ENCODE peak calls at places on chromosomes 3 and 15, in five cellular contexts. M is mammary epithelial cell, V is SJSA1, D is testis, A is IMR-90. S is an unnamed sample. For H3K4me1, the result is how much of the 10 kb centered on the place peaks cover.

GRCh38 chr15:101540480-101541239 is 51.2 kb upstream of the PCSK6 start:
- DNase-seq in D (no peak), M (no peak), A (no peak), V (peak), S (peak)

GRCh38 chr3:37287776-37288175 is 113.4 kb upstream of the LRRFIP2 start:
- DNase-seq in V (no peak), D (no peak), A (peak), M (peak), S (no peak)

GRCh38 chr15:68298882-68299381 is 21.4 kb downstream of the FEM1B start:
- DNase-seq in D (peak), V (no peak), M (no peak), A (no peak), S (no peak)

GRCh38 chr3:197472151-197472550 is 83.6 kb downstream of the BDH1 start:
- DNase-seq in M (no peak), V (no peak), D (no peak), A (no peak), S (no peak)

GRCh38 chr3:146044046-146044445 is 116.9 kb downstream of the PLOD2 start:
- DNase-seq in D (no peak), V (no peak), M (peak), A (no peak), S (no peak)

GRCh38 chr3:100740207-100740606 is 30.9 kb downstream of the TFG start:
- DNase-seq in D (no peak), V (no peak), M (no peak), A (no peak), S (no peak)

GRCh38 chr3:21028412-21028811 is 722.6 kb downstream of the ZNF385D start:
- DNase-seq in D (peak), V (no peak), M (no peak), A (no peak), S (peak)

GRCh38 chr3:169148448-169149348 is 514.8 kb downstream of the MECOM start:
- DNase-seq in A (no peak), D (no peak), M (peak), V (no peak), S (peak)

GRCh38 chr3:59408047-59408624 is 358.3 kb upstream of the CFAP20DC start:
- DNase-seq in M (no peak), D (no peak), A (peak), V (no peak), S (no peak)

GRCh38 chr3:194476784-194477183 is 10.0 kb downstream of the ATP13A3 start:
- DNase-seq in V (no peak), A (no peak), D (no peak), M (no peak), S (no peak)

GRCh38 chr3:129927072-129927471 is 33.6 kb upstream of the TMCC1 start:
- DNase-seq in A (no peak), D (no peak), V (no peak), M (no peak), S (peak)

GRCh38 chr15:76625267-76625666 is 279.9 kb downstream of the SCAPER start:
- DNase-seq in V (no peak), A (no peak), M (no peak), D (no peak), S (no peak)

GRCh38 chr3:24129549-24129948 is 184.5 kb downstream of the NR1D2 start:
- DNase-seq in D (no peak), M (peak), A (no peak), V (no peak), S (no peak)

GRCh38 chr15:78937132-78937739 is 7.6 kb downstream of the CTSH start:
- DNase-seq in A (no peak), M (no peak), D (peak), V (no peak), S (no peak)

GRCh38 chr3:83843716-83844115 is 1115.1 kb upstream of the CADM2 start:
- DNase-seq in D (no peak), V (no peak), A (no peak), M (no peak), S (peak)

GRCh38 chr3:171661484-171661883 is 148.8 kb downstream of the PLD1 start:
- DNase-seq in D (no peak), A (no peak), M (no peak), V (no peak), S (no peak)

GRCh38 chr15:24054547-24055245 is 367.6 kb upstream of the NDN start:
- DNase-seq in A (no peak), V (no peak), D (no peak), M (no peak), S (peak)

GRCh38 chr3:50194903-50195500 is 3.6 kb downstream of the GNAT1 start:
- DNase-seq in D (no peak), A (no peak), V (no peak), M (no peak), S (no peak)

GRCh38 chr15:100106732-100107131 is 235.0 kb downstream of the ADAMTS17 start:
- DNase-seq in M (no peak), D (peak), V (peak), A (no peak), S (no peak)

GRCh38 chr3:167716920-167717319 is 17.8 kb downstream of the PDCD10 start:
- DNase-seq in A (no peak), V (no peak), D (no peak), M (no peak), S (no peak)

GRCh38 chr3:197393711-197394110 is 95.3 kb upstream of the DLG1 start:
- DNase-seq in M (no peak), A (no peak), D (no peak), V (no peak), S (no peak)

GRCh38 chr3:21542656-21543379 is 208.2 kb downstream of the ZNF385D start:
- DNase-seq in D (peak), M (no peak), A (no peak), V (no peak), S (no peak)

GRCh38 chr3:23112491-23112890 is 90.6 kb upstream of the UBE2E2 start:
- DNase-seq in M (peak), D (no peak), V (no peak), A (no peak), S (peak)

DNA sequence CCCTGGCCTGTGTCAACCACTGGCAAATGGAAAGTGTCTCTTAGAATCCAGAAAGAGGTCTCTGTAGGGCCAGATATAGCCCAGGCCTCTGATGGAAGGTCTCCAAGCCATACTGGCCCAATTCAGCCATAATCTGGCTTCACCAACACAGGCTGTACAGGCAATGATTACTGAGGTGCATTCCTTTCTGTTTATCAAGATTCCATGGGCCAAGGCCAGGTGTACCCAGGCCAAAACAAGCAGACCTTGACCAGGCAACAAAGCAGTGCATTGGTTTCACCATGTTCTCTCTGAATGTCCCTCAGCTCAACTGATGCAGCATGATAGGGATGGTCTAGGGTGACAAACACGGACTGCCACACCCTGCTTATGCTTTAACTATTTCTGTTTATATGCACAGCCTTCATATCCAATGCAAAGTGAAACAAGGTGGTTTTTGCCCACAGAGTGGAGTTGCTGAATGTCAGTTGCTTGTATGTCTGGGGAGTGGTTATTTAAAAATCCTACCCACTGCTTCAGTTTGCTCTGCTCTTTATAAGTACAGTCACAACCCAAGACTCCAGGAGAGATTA is 25.2 kb downstream of the CCNL1 start:
- DNase-seq in A (no peak), V (no peak), M (no peak), D (no peak), S (no peak)
- H3K4me1 ChIP-seq in A (under half), V (under half), M (half or more), D (half or more), S (under half)

GRCh38 chr3:32817195-32817560 is 619 bp upstream of the TRIM71 start:
- DNase-seq in A (no peak), V (no peak), D (no peak), M (no peak), S (no peak)
- H3K4me3 ChIP-seq in A (peak), V (peak), D (peak), M (no peak), S (no peak)

GRCh38 chr15:65772909-65773308 is 19.2 kb downstream of the DENND4A start:
- DNase-seq in V (no peak), D (no peak), M (no peak), A (no peak), S (no peak)
- H3K4me1 ChIP-seq in V (under half), D (under half), M (under half), A (under half), S (under half)

DNA sequence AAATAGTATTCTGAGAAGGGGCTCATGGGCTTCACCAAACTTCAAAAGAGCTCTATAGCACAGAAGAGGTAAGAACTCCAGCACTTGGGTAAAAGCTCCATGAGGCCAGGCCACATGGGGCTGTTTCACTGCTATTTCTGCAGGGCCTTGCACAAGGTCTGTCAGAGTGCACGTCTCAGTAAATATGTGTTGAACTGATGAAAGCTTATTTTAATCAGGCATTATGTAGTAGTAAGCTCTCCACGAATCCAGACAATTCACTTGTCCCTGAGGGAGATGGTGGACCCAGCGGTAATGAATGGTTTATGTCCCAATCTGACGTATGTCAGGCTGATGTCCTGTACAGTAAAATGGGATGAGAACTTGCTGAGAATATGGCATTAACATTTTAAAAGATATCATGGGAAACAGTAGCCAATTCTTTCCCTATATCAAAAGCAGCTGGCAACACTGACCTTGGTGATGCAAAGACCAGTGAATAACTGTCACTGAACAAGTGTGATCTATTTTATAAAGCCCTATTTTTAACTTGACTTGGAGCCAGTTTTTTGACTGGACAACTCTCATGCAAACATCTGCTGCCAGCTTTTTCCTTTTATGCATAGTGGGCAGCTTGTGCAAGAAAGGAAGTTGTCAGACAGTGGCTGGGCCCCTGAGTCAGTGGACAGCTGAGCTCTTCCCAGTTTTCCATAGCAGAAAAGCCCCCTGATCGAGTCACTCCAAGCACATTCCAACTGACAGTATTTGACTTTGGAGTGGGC is 519.8 kb upstream of the MDFIC2 start:
- DNase-seq in M (peak), V (no peak), D (no peak), A (peak), S (peak)
- H3K4me3 ChIP-seq in M (no peak), V (no peak), D (no peak), A (no peak), S (no peak)

GRCh38 chr15:56325186-56325585 is 40.0 kb upstream of the TEX9 start:
- DNase-seq in M (peak), V (no peak), A (peak), D (no peak), S (no peak)
- H3K4me1 ChIP-seq in M (under half), V (under half), A (under half), D (under half), S (under half)

GRCh38 chr3:56424357-56424756 is 43.9 kb downstream of the ERC2 start:
- DNase-seq in A (no peak), M (no peak), V (no peak), D (no peak), S (no peak)

GRCh38 chr3:56422316-56422715 is 46.0 kb downstream of the ERC2 start:
- DNase-seq in A (no peak), V (no peak), D (no peak), M (no peak), S (no peak)

GRCh38 chr3:56423537-56424209 is 44.6 kb downstream of the ERC2 start:
- DNase-seq in V (no peak), A (no peak), D (no peak), M (no peak), S (no peak)

GRCh38 chr3:56421205-56421604 is 47.1 kb downstream of the ERC2 start:
- DNase-seq in M (no peak), D (no peak), A (no peak), V (no peak), S (no peak)

DNA sequence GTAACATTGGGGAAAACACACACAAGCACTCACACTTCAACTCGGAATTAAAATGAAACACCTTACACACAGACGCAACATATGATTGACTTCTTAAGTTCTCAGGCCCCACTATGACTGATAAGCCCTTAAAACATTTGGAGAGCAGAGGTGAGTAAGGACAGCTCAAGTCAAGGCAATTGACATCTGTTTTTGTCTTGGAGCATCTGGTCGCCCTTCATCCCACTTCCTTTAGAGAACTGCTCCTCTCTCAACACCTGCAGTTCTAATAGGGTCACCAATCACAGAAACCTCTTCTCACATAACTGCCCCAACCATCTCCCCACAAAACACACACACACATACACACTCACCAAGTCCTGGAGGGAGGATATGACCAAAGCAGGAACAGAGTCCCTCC is 43.4 kb downstream of the ERC2 start:
- DNase-seq in D (no peak), V (no peak), M (no peak), A (no peak), S (no peak)
- H3K4me3 ChIP-seq in D (no peak), V (no peak), M (no peak), A (no peak), S (no peak)

GRCh38 chr3:188826574-188826973 is 345.2 kb upstream of the TPRG1 start:
- DNase-seq in M (no peak), V (no peak), A (no peak), D (no peak), S (no peak)
- H3K4me1 ChIP-seq in M (under half), V (under half), A (under half), D (under half), S (under half)

GRCh38 chr15:95556866-95557225 is 773.7 kb upstream of the NR2F2 start:
- DNase-seq in V (peak), M (no peak), D (peak), A (no peak), S (no peak)
- H3K4me3 ChIP-seq in V (peak), M (no peak), D (peak), A (no peak), S (no peak)

GRCh38 chr3:191336833-191337232 is 6.5 kb upstream of the UTS2B start:
- DNase-seq in D (no peak), M (no peak), V (no peak), A (no peak), S (no peak)
- H3K4me1 ChIP-seq in D (under half), M (under half), V (half or more), A (under half), S (under half)

GRCh38 chr3:32819086-32819450 is 1.3 kb downstream of the TRIM71 start:
- DNase-seq in M (no peak), D (no peak), V (no peak), A (no peak), S (no peak)
- H3K4me3 ChIP-seq in M (no peak), D (peak), V (no peak), A (no peak), S (no peak)